ENCODE peak calls at places on chromosomes 2 and 18, in seven cellular contexts. K, H, L, P, A, S and M are unnamed samples.

GRCh38 chr18:62877448-62878221 is 162.3 kb downstream of the PHLPP1 start:
- DNase-seq in K (peak), H (no peak), L (peak), P (no peak), A (no peak), S (no peak), M (no peak)

GRCh38 chr18:22063672-22064071 is 105.7 kb upstream of the GATA6 start:
- DNase-seq in K (no peak), H (no peak), L (no peak), P (no peak), A (no peak), S (no peak), M (no peak)

GRCh38 chr2:199199797-199200196 is 257.9 kb downstream of the SATB2 start:
- DNase-seq in K (no peak), H (no peak), L (no peak), P (no peak), A (no peak), S (no peak), M (no peak)

GRCh38 chr2:43634604-43635306 is 2.3 kb upstream of the PLEKHH2 start:
- DNase-seq in K (peak), H (no peak), L (no peak), P (no peak), A (no peak), S (no peak), M (no peak)

GRCh38 chr2:182891611-182892010 is 25.2 kb upstream of the FRZB start:
- DNase-seq in K (no peak), H (no peak), L (no peak), P (no peak), A (no peak), S (no peak), M (no peak)

GRCh38 chr18:6017160-6017559 is 121.8 kb upstream of the TMEM200C start:
- DNase-seq in K (no peak), H (no peak), L (no peak), P (no peak), A (no peak), S (no peak), M (no peak)

GRCh38 chr2:59034791-59035190 is 793.7 kb upstream of the FANCL start:
- DNase-seq in K (peak), H (no peak), L (no peak), P (no peak), A (no peak), S (no peak), M (no peak)

GRCh38 chr18:76402026-76402990 is 92.7 kb downstream of the ZNF516 start:
- DNase-seq in K (no peak), H (no peak), L (no peak), P (no peak), A (no peak), S (no peak), M (no peak)

GRCh38 chr2:105329561-105330495 is at the start of gene TGFBRAP1:
- DNase-seq in K (peak), H (peak), L (peak), P (peak), A (peak), S (peak), M (peak)

GRCh38 chr2:75548036-75548573 is 12.6 kb downstream of the EVA1A start:
- DNase-seq in K (no peak), H (no peak), L (no peak), P (no peak), A (no peak), S (no peak), M (no peak)

GRCh38 chr2:237627463-237628321 is at the start of gene LRRFIP1:
- DNase-seq in K (peak), H (peak), L (peak), P (peak), A (peak), S (no peak), M (no peak)

GRCh38 chr2:204407209-204408070 is 137.8 kb upstream of the PARD3B start:
- DNase-seq in K (no peak), H (no peak), L (no peak), P (no peak), A (no peak), S (no peak), M (no peak)

GRCh38 chr2:191318729-191319078 is 73.5 kb downstream of the MYO1B start:
- DNase-seq in K (peak), H (no peak), L (peak), P (no peak), A (peak), S (no peak), M (no peak)

GRCh38 chr2:96413067-96413722 is 77.6 kb downstream of the NCAPH start:
- DNase-seq in K (no peak), H (no peak), L (no peak), P (no peak), A (no peak), S (no peak), M (no peak)

GRCh38 chr2:96414161-96414713 is 78.7 kb downstream of the NCAPH start:
- DNase-seq in K (no peak), H (no peak), L (no peak), P (no peak), A (no peak), S (no peak), M (no peak)

GRCh38 chr2:96415684-96416083 is 80.1 kb downstream of the NCAPH start:
- DNase-seq in K (no peak), H (no peak), L (no peak), P (no peak), A (no peak), S (no peak), M (no peak)

GRCh38 chr2:96409543-96410184 is 74.1 kb downstream of the NCAPH start:
- DNase-seq in K (no peak), H (no peak), L (no peak), P (peak), A (peak), S (no peak), M (no peak)

DNA sequence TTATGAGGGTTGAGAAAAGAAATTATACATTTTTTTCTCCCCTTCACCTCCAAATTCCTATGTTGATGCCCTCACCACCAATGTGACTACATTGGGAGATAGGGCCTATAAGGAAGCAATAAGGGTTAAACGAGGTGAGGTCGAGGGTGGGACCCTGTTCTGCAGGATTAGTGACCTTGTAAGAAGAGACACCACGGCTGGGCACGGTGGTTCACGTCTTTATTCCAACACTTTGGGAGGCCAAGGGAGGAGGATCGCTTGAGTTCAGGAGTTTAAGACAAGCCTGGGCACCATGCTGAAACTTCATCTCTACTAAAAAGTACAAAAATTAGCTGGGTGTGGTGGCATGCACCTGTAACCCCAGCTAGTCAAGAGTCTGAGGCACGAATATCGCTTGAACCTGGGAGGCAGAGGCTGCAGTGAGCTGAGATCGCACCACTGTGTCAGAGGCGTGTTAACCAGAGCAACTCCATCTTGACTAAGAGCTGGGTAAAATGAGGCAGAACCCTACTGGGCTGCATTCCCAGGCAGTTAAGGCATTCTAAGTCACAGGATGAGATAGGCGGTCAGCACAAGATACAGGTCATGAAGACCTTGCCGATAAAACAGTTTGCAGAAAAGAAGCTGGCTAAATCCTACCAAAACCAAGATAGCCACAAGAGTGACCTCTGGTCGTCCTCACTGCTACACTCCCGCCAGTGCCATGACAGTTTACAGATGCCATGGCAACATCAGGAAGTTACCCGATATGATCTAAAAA is 76.9 kb downstream of the NCAPH start:
- DNase-seq in K (no peak), H (no peak), L (no peak), P (no peak), A (no peak), S (no peak), M (no peak)
- H3K27ac ChIP-seq in K (no peak), H (no peak), L (no peak), P (peak), A (peak), S (peak), M (no peak)

DNA sequence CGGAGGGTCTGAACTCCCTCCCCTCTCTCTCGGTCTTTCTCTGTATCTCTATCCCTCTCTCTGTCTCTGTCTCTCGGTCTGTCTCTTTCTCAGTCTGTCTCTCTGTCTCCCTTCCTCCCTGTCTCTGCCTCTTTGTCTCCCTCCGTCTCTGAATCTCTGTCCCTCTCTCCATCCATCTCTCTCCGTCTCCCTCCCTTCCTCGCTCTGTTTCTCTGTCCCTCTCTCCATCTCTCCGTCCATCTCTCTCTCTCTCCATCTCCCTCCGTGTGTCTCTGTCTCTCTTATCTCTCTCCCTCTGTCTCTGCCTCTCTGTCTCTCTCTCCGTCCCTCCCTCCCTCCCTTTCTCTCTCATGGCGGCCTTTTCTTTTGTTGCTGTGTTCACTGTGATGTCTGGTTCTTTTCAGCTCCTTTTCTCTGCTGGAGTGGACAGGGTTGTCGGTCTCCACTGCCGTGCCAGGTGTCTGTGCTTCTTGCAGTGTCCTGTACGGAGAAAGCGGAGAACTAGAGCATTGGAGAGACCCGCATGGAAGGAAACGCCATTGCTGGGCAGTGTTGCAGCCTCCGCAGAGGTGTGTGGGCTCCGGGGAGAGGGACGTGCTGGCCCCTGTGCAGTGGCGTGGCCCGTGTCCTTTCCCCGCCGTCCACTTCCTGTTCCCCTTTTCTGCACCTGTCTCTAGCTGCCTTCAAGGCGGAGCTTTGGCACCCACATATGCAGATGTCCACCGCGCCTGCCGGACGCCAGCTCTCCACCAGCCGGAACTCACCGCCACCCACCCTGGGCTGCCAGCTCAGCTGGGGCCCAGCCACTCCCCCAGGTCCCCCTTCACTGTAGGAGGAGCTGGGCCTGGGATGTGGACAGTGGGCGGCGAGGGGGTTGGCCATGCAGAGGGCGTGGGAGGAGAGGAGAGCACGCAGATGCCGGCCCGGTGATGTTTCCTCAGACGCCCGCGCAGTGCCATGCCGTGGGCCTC is 113.1 kb downstream of the NFATC1 start:
- DNase-seq in K (no peak), H (peak), L (no peak), P (no peak), A (no peak), S (peak), M (no peak)
- H3K27ac ChIP-seq in K (no peak), H (peak), L (no peak), P (peak), A (no peak), S (no peak), M (peak)

GRCh38 chr2:239245107-239245506 is 155.7 kb downstream of the HDAC4 start:
- DNase-seq in K (no peak), H (no peak), L (no peak), P (no peak), A (no peak), S (no peak), M (no peak)

GRCh38 chr2:239247401-239248245 is 153.2 kb downstream of the HDAC4 start:
- DNase-seq in K (no peak), H (peak), L (no peak), P (no peak), A (no peak), S (no peak), M (no peak)

GRCh38 chr2:239244625-239245024 is 156.2 kb downstream of the HDAC4 start:
- DNase-seq in K (no peak), H (no peak), L (no peak), P (no peak), A (no peak), S (no peak), M (no peak)

GRCh38 chr2:239246723-239247122 is 154.1 kb downstream of the HDAC4 start:
- DNase-seq in K (no peak), H (no peak), L (no peak), P (no peak), A (peak), S (no peak), M (no peak)

GRCh38 chr2:239245872-239246701 is 154.7 kb downstream of the HDAC4 start:
- DNase-seq in K (no peak), H (peak), L (no peak), P (no peak), A (peak), S (no peak), M (no peak)
- H3K27ac ChIP-seq in K (no peak), H (no peak), L (no peak), P (peak), A (peak), S (no peak), M (no peak)

GRCh38 chr2:160375802-160376469 is 117.7 kb downstream of the RBMS1 start:
- DNase-seq in K (no peak), H (no peak), L (no peak), P (no peak), A (no peak), S (no peak), M (no peak)
- H3K27ac ChIP-seq in K (peak), H (peak), L (no peak), P (peak), A (no peak), S (peak), M (no peak)

GRCh38 chr2:83786140-83786539 is 672.9 kb downstream of the SUCLG1 start:
- DNase-seq in K (no peak), H (no peak), L (no peak), P (no peak), A (no peak), S (no peak), M (no peak)
- H3K27ac ChIP-seq in K (no peak), H (no peak), L (no peak), P (no peak), A (no peak), S (no peak), M (no peak)

DNA sequence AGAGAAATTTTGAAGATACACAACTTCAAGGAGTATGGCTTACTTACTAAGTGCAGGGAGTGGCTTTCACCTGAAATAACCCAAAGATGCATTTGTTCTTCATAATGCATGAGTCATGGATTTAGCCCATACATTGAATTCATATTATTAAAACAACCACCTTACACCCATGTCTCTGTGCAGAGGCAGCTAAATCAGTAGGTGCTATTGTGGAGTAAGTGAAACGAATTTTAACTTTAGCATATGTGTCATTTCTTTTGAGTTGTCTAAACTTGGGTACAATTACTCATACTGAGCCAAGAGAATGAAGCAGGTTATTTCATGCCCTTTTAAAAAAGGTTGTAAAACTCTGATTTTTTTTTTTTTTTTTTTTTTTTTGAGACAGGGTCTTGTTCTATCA is 11.0 kb upstream of the ANKRD29 start:
- DNase-seq in K (no peak), H (no peak), L (no peak), P (no peak), A (no peak), S (no peak), M (no peak)
- H3K27ac ChIP-seq in K (no peak), H (no peak), L (no peak), P (no peak), A (no peak), S (no peak), M (no peak)

GRCh38 chr2:55958756-55959155 is 35.2 kb upstream of the EFEMP1 start:
- DNase-seq in K (no peak), H (no peak), L (no peak), P (no peak), A (no peak), S (no peak), M (no peak)
- H3K27ac ChIP-seq in K (no peak), H (no peak), L (no peak), P (no peak), A (no peak), S (peak), M (no peak)

DNA sequence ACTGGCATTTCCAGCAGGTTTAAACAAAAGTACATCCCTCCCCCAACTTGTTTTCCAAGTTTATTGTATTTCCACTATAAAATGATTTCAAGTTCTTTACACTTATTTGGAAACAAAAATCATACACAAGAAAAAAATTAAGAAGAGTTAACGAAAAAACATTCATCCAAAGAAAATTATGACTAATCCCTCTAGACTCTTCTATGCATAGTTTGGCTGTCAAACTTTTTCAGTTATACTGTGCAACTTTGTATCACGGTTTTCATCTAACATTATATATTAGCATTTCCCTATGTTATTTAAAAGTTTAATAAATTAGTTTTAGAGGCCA is 627 bp downstream of the WDCP start:
- DNase-seq in K (peak), H (no peak), L (no peak), P (no peak), A (no peak), S (no peak), M (no peak)
- H3K27ac ChIP-seq in K (peak), H (no peak), L (peak), P (peak), A (no peak), S (peak), M (no peak)

GRCh38 chr2:158716921-158717320 is 78.2 kb upstream of the DAPL1 start:
- DNase-seq in K (no peak), H (no peak), L (no peak), P (no peak), A (no peak), S (no peak), M (no peak)

GRCh38 chr2:158717366-158718195 is 77.5 kb upstream of the DAPL1 start:
- DNase-seq in K (no peak), H (no peak), L (no peak), P (no peak), A (no peak), S (no peak), M (no peak)

GRCh38 chr2:158715352-158715751 is 79.8 kb upstream of the DAPL1 start:
- DNase-seq in K (no peak), H (no peak), L (no peak), P (no peak), A (no peak), S (no peak), M (no peak)

GRCh38 chr2:158714420-158714819 is 80.7 kb upstream of the DAPL1 start:
- DNase-seq in K (no peak), H (no peak), L (no peak), P (no peak), A (no peak), S (no peak), M (no peak)

DNA sequence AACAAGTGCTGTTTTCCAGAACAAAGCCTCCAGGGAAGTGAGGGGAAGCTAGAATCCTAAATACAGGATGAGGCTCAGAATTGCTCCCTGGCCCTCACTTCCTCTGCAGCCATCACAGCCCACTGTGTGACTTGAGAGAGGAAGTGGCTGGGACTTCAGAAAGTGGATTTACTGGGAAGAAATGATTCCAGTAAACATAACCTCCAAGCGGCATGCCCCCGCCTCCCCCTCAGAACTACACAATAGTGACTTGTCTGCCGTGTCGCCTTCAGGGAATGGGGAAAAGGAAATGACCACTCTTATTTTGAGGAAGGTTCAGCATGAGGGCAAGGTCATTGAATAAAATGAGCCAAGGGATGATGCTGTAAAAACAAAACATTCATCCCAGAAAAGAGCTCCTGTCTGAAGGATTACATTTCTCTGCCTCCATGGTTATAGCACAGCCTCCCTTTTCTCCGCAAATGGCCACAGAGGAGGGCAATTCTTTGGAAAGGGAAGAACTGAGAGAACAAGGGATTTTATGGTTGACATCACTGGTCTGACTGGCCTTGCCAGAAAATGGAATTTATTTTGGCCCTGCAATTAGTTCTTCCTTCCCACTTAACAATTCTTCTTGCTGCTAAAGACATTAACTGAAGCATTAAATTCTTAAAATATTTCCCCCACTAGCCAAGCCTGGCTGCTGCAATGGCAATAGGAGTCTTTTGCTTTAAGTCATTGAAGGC is 78.9 kb upstream of the DAPL1 start:
- DNase-seq in K (no peak), H (no peak), L (no peak), P (peak), A (no peak), S (no peak), M (no peak)
- H3K27ac ChIP-seq in K (no peak), H (peak), L (no peak), P (peak), A (no peak), S (peak), M (no peak)

DNA sequence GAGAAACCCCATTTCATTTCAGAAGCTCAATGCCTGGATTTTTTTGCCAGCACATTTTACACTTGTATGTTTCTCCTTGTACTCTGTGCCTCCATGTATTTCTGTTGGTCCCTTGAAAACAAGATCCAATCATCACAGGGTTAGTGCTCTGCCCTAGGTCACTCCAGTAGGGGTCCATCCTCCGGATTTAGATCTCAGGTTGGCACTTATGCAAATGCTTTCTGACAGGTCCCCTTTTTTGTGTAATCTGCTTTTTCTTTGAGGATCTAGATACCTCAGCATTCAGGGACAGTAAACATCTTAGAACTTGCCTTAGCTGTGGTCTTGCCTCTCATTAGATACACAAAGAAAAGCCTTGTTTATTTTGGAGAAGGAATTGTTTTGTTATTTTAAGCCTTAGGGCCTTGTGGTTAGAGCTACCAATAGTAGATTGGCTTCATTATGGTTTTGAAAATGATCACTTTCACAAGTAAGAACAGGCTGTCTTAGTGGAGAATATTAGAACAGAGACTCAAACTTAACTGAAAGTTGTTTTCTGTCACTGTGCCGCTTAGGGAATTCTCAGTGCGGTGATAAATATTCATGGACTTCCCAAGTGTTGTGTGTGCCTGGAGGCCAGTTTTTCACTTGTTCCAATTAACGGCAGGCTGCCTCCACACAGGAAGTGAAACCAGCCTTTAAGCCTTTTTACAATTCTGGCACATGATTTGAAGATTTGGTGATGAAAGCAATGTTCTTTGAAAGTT is 7.8 kb downstream of the MERTK start:
- DNase-seq in K (no peak), H (no peak), L (no peak), P (no peak), A (no peak), S (no peak), M (peak)
- H3K27ac ChIP-seq in K (no peak), H (peak), L (peak), P (peak), A (no peak), S (peak), M (peak)